ENCODE peak calls at places on chromosome 7, in seven cellular contexts. E, L, Z, J, X, U and K are unnamed samples.

GRCh38 chr7:16743207-16743606 is 10.3 kb upstream of the TSPAN13 start:
- DNase-seq in E (no peak), U (peak; percentile 82), Z (no peak), J (no peak), L (no peak), X (peak; percentile 55), K (peak; percentile 32)

GRCh38 chr7:88256906-88257305 is 37.1 kb upstream of the SRI start:
- DNase-seq in X (peak; percentile 50), U (no peak), J (no peak), Z (no peak), E (no peak), L (no peak), K (no peak)

GRCh38 chr7:15508258-15508657 is 53.6 kb downstream of the AGMO start:
- DNase-seq in J (no peak), X (peak; percentile 69), U (peak; percentile 74), E (no peak), L (no peak), Z (no peak), K (peak; percentile 28)

GRCh38 chr7:140676303-140676702 is 3.6 kb downstream of the ADCK2 start:
- DNase-seq in L (no peak), Z (no peak), U (no peak), X (no peak), J (no peak), E (no peak), K (no peak)

GRCh38 chr7:3232228-3232627 is 68.8 kb upstream of the SDK1 start:
- DNase-seq in J (no peak), X (peak; percentile 45), L (peak; percentile 36), Z (no peak), U (peak; percentile 65), E (no peak), K (no peak)

GRCh38 chr7:27547401-27547800 is 115.3 kb downstream of the HIBADH start:
- DNase-seq in J (peak; percentile 49), L (no peak), Z (no peak), X (peak; percentile 35), E (no peak), U (peak; percentile 41), K (peak; percentile 37)

GRCh38 chr7:99194301-99194700 is 13.6 kb downstream of the KPNA7 start:
- DNase-seq in X (peak; percentile 28), J (no peak), E (no peak), U (no peak), L (no peak), Z (no peak), K (no peak)

GRCh38 chr7:141512597-141512996 is 38.6 kb upstream of the AGK start:
- DNase-seq in J (no peak), X (no peak), U (no peak), L (no peak), Z (no peak), E (no peak), K (no peak)

GRCh38 chr7:14457567-14458453 is 444.7 kb downstream of the DGKB start:
- DNase-seq in U (peak; percentile 93), Z (peak; percentile 94), J (peak; percentile 86), X (peak; percentile 91), L (peak; percentile 76), E (peak; percentile 55), K (peak; percentile 64)

GRCh38 chr7:113918946-113919345 is at the start of gene PPP1R3A:
- DNase-seq in E (no peak), X (no peak), Z (no peak), J (peak; percentile 50), L (no peak), U (no peak), K (no peak)

DNA sequence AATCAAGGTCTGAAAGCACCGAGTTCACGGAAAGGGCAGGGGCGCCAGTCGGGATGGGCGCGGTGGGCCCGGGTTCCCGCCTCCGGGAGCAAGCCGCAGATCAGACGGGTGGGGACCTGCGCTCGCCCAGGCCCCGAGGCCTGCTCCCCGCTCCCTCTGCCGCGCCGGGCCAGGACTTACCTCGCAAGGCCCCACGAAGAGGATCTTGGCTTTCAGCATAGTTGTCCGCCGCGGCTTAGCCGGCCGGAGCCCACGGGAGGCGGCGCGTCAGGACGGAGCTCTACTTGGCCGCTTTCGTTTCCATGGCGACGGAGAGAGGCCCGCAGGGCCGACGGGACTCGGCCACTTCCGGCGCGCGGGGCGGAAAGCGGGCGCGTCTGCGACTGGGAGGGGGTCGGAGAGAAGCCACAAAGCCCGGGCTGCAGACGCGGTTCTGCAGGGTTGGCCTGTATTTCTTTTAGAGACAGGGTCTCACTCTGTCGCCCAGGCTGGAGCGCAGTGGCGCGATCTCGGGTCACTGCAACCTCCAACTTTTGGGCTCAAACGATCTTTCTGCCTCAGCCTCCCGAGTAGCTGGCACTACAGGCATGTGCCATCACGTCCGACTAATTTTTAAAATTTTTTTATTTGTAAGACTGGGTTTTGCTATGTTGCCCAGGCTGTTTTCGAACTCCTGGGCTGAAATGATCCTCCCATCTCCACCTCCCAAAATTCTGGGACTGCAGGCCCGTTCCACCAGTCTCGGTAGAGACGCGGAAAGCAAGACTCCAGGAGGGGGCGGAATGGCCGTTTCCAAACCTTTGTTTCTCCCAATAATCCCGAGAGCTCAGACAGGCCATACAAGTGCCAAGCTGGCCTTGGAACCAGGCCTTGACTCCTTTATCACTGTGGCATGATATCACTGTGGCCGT is at the start of gene IFT22:
- DNase-seq in L (peak; percentile 88), Z (peak; percentile 99), U (peak; percentile 91), X (peak; percentile 97), E (peak; percentile 92), J (peak; percentile 97), K (peak; percentile 84)
- TF ChIP-seq CTCF in L (no peak), Z (peak; percentile 57), U (peak; percentile 29), X (peak; percentile 56), E (peak; percentile 61), J (peak; percentile 71), K (peak; percentile 59)

DNA sequence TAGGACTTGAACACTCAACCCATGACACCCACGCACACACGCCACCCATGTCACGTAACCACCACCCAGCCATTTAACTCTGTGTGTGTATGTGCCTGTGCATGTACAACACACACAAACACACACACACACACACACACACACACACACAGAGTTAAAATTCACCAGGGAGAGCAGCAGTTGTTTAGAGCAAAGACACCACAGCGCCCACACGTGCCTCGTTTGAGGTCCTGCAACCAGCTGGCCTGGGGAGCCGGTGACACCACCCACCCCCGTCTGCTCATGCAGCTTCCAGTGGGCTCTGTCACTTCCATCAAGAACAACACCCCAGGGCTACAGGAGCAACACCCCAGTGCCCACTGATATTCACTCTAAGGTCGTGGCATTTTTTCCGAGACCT is 97.4 kb downstream of the ELFN1 start:
- DNase-seq in E (no peak), U (no peak), Z (peak; percentile 53), X (no peak), J (peak; percentile 69), L (no peak), K (no peak)
- TF ChIP-seq CTCF in E (peak; percentile 64), U (no peak), Z (peak; percentile 46), X (no peak), J (peak; percentile 11), L (no peak), K (peak; percentile 15)

GRCh38 chr7:66654275-66655112 is 25.8 kb downstream of the KCTD7 start:
- DNase-seq in J (peak; percentile 99), Z (peak; percentile 100), L (peak; percentile 99), X (peak; percentile 99), E (peak; percentile 98), U (peak; percentile 97), K (peak; percentile 97)
- TF ChIP-seq CTCF in J (no peak), Z (no peak), L (no peak), X (no peak), E (no peak), U (no peak), K (no peak)

GRCh38 chr7:142869434-142869833 is 14.6 kb downstream of the EPHB6 start:
- DNase-seq in J (no peak), L (no peak), U (no peak), X (no peak), Z (no peak), E (no peak), K (no peak)

GRCh38 chr7:142867398-142868187 is 12.7 kb downstream of the EPHB6 start:
- DNase-seq in Z (no peak), U (no peak), L (no peak), X (no peak), J (peak; percentile 36), E (peak; percentile 22), K (no peak)

GRCh38 chr7:142867097-142867378 is 12.2 kb downstream of the EPHB6 start:
- DNase-seq in E (no peak), J (no peak), L (no peak), X (no peak), Z (no peak), U (no peak), K (no peak)

GRCh38 chr7:142868881-142869415 is 14.1 kb downstream of the EPHB6 start:
- DNase-seq in L (peak; percentile 44), U (no peak), X (no peak), E (peak; percentile 10), J (peak; percentile 33), Z (no peak), K (no peak)

GRCh38 chr7:142868188-142868811 is 13.4 kb downstream of the EPHB6 start:
- DNase-seq in L (peak; percentile 38), J (peak; percentile 35), U (no peak), E (no peak), Z (no peak), X (no peak), K (no peak)
- TF ChIP-seq CTCF in L (no peak), J (no peak), U (no peak), E (no peak), Z (no peak), X (no peak), K (no peak)

GRCh38 chr7:18754766-18755165 is 259.2 kb downstream of the HDAC9 start:
- DNase-seq in Z (no peak), J (no peak), U (peak; percentile 47), E (no peak), L (no peak), X (peak; percentile 51), K (peak; percentile 23)
- TF ChIP-seq CTCF in Z (no peak), J (no peak), U (no peak), E (no peak), L (no peak), X (no peak), K (peak; percentile 46)

GRCh38 chr7:127586346-127586745 is 950 bp upstream of the GCC1 start:
- DNase-seq in J (no peak), L (no peak), X (no peak), Z (no peak), U (no peak), E (no peak), K (no peak)

GRCh38 chr7:127588697-127589482 is 679 bp downstream of the ARF5 start:
- DNase-seq in U (peak; percentile 55), J (peak; percentile 93), E (peak; percentile 85), X (peak; percentile 81), Z (peak; percentile 84), L (no peak), K (peak; percentile 20)

GRCh38 chr7:127589901-127590300 is 1.7 kb downstream of the ARF5 start:
- DNase-seq in U (no peak), Z (no peak), X (peak; percentile 64), L (no peak), J (no peak), E (no peak), K (peak; percentile 30)

GRCh38 chr7:127587663-127588018 is 570 bp upstream of the ARF5 start:
- DNase-seq in Z (no peak), L (no peak), J (no peak), X (no peak), U (no peak), E (no peak), K (no peak)

GRCh38 chr7:127588019-127588696 is at the start of gene ARF5:
- DNase-seq in U (peak; percentile 76), Z (peak; percentile 93), J (peak; percentile 96), L (peak; percentile 86), X (peak; percentile 93), E (peak; percentile 92), K (peak; percentile 52)
- TF ChIP-seq CTCF in U (no peak), Z (no peak), J (no peak), L (no peak), X (no peak), E (no peak), K (no peak)